ENCODE peak calls at places on chromosome 9, in nine cellular contexts. T is stimulated activated CD8-positive, alpha-beta memory T cell treated with anti-CD3 and anti-CD28 coated beads, Interleukin-2, amount 100 ng/mL, for 48 hours; A is CD8-positive, alpha-beta memory T cell; I is choroid plexus epithelial cell; D is transverse colon; B is GM23248; Z is M059J; W is WERI-Rb-1; Q is WTC11. J is an unnamed sample.

GRCh38 chr9:118170032-118170955 is 466.1 kb downstream of the TLR4 start:
- DNase-seq in A (no peak), B (peak), D (peak), T (no peak), W (peak), I (peak), Q (peak), Z (peak), J (no peak)

GRCh38 chr9:37550781-37551180 is 25.4 kb downstream of the FBXO10 start:
- DNase-seq in Q (no peak), T (no peak), D (no peak), Z (peak), W (no peak), B (peak), I (peak), A (no peak), J (no peak)

GRCh38 chr9:25691786-25692185 is 13.5 kb upstream of the TUSC1 start:
- DNase-seq in B (no peak), A (no peak), Q (no peak), D (no peak), I (no peak), W (no peak), Z (no peak), T (no peak), J (no peak)

GRCh38 chr9:109156705-109157104 is 10.3 kb downstream of the FRRS1L start:
- DNase-seq in W (no peak), Z (no peak), B (no peak), D (no peak), T (no peak), A (no peak), Q (no peak), I (no peak), J (no peak)

GRCh38 chr9:88092699-88093359 is 45.4 kb downstream of the SPATA31C2 start:
- DNase-seq in Z (no peak), W (peak), Q (no peak), B (no peak), T (no peak), A (no peak), D (no peak), I (peak), J (no peak)

GRCh38 chr9:10052181-10052580 is 560.6 kb downstream of the PTPRD start:
- DNase-seq in W (no peak), A (no peak), D (no peak), I (peak), Q (no peak), B (no peak), T (no peak), Z (no peak), J (no peak)

GRCh38 chr9:133331641-133332380 is 4.2 kb downstream of the SURF6 start:
- DNase-seq in A (no peak), W (no peak), Z (no peak), D (no peak), I (no peak), Q (no peak), T (no peak), B (no peak), J (no peak)

GRCh38 chr9:37776328-37776727 is 8.5 kb downstream of the EXOSC3 start:
- DNase-seq in B (peak), Q (no peak), T (no peak), W (no peak), I (peak), D (no peak), Z (peak), A (no peak), J (no peak)

GRCh38 chr9:3138236-3139229 is 294.6 kb upstream of the PUM3 start:
- DNase-seq in Z (no peak), I (peak), D (no peak), A (no peak), B (peak), T (no peak), W (no peak), Q (no peak), J (no peak)

GRCh38 chr9:134690946-134691694 is 49.5 kb downstream of the COL5A1 start:
- DNase-seq in I (no peak), T (no peak), Z (no peak), W (peak), A (no peak), Q (no peak), B (peak), D (no peak), J (no peak)

GRCh38 chr9:102700936-102701335 is 294.2 kb upstream of the CYLC2 start:
- DNase-seq in Q (no peak), Z (no peak), B (no peak), D (no peak), W (no peak), A (no peak), T (no peak), I (no peak), J (no peak)

GRCh38 chr9:84397822-84398221 is 57.3 kb upstream of the SLC28A3 start:
- DNase-seq in W (no peak), Z (peak), B (peak), A (no peak), T (no peak), D (no peak), I (peak), Q (no peak), J (no peak)

GRCh38 chr9:131204285-131204684 is 72.0 kb downstream of the FAM78A start:
- DNase-seq in W (no peak), B (no peak), A (no peak), Q (peak), I (no peak), T (no peak), D (no peak), Z (no peak), J (no peak)

GRCh38 chr9:87581513-87581912 is 83.8 kb downstream of the DAPK1 start:
- DNase-seq in D (no peak), A (no peak), Q (no peak), I (peak), B (no peak), Z (peak), W (no peak), T (no peak), J (peak)

GRCh38 chr9:131467214-131467935 is 35.3 kb upstream of the POMT1 start:
- DNase-seq in B (no peak), A (no peak), Z (no peak), I (no peak), Q (no peak), D (no peak), T (no peak), W (no peak), J (no peak)

J was measured in CMK.